ENCODE peak calls at places on chromosomes 1 and 21, in four cellular contexts. A, T, F and P are unnamed samples.

GRCh38 chr1:240936911-240937668 is 325.1 kb upstream of the GREM2 start:
- DNase-seq in A (no peak), T (no peak), F (no peak), P (no peak)

GRCh38 chr1:145892486-145893087 is 6.9 kb upstream of the ANKRD35 start:
- DNase-seq in A (no peak), T (no peak), F (no peak), P (peak; percentile 46)

GRCh38 chr1:201147396-201148015 is 6.8 kb downstream of the TMEM9 start:
- DNase-seq in A (no peak), T (no peak), F (no peak), P (no peak)

GRCh38 chr1:241947355-241947754 is 10.2 kb upstream of the BECN2 start:
- DNase-seq in A (no peak), T (no peak), F (no peak), P (no peak)

GRCh38 chr1:209646558-209646957 is 5.7 kb downstream of the LAMB3 start:
- DNase-seq in A (peak; percentile 52), T (no peak), F (no peak), P (no peak)

GRCh38 chr1:71641903-71642302 is 561.1 kb upstream of the ZRANB2 start:
- DNase-seq in A (no peak), T (no peak), F (no peak), P (no peak)

GRCh38 chr1:85975770-85976386 is 180.7 kb downstream of the COL24A1 start:
- DNase-seq in A (peak; percentile 75), T (no peak), F (peak; percentile 58), P (no peak)

GRCh38 chr21:41361786-41362604 is at the start of gene MX2:
- DNase-seq in A (no peak), T (no peak), F (no peak), P (no peak)

GRCh38 chr1:154726443-154726842 is 118.5 kb upstream of the ADAR start:
- DNase-seq in A (no peak), T (no peak), F (no peak), P (no peak)

GRCh38 chr1:28551381-28551780 is 1.5 kb upstream of the TRNAU1AP start:
- DNase-seq in A (no peak), T (no peak), F (no peak), P (no peak)

GRCh38 chr1:26574690-26575349 is 45.3 kb downstream of the RPS6KA1 start:
- DNase-seq in A (no peak), T (no peak), F (no peak), P (no peak)

GRCh38 chr1:226871047-226871365 is 590 bp downstream of the PSEN2 start:
- DNase-seq in A (no peak), T (no peak), F (no peak), P (no peak)

GRCh38 chr1:174812026-174812425 is 187.7 kb upstream of the CACYBP start:
- DNase-seq in A (no peak), T (no peak), F (no peak), P (no peak)

GRCh38 chr1:98985687-98986086 is 19.0 kb downstream of the PLPPR5 start:
- DNase-seq in A (no peak), T (no peak), F (no peak), P (no peak)

GRCh38 chr1:11057477-11057876 is 2.3 kb downstream of the SRM start:
- DNase-seq in A (no peak), T (no peak), F (no peak), P (no peak)

GRCh38 chr1:5990913-5991783 is 1.1 kb downstream of the NPHP4 start:
- DNase-seq in A (peak; percentile 65), T (peak; percentile 90), F (no peak), P (peak; percentile 79)

GRCh38 chr1:176241385-176242015 is 34.4 kb upstream of the COP1 start:
- DNase-seq in A (no peak), T (no peak), F (no peak), P (no peak)

GRCh38 chr1:100188617-100189016 is 10.6 kb upstream of the LRRC39 start:
- DNase-seq in A (no peak), T (peak; percentile 45), F (no peak), P (no peak)

GRCh38 chr1:208157769-208158168 is 86.4 kb downstream of the PLXNA2 start:
- DNase-seq in A (no peak), T (no peak), F (no peak), P (no peak)

GRCh38 chr1:198663996-198664789 is 25.4 kb downstream of the PTPRC start:
- DNase-seq in A (no peak), T (no peak), F (no peak), P (no peak)
- TF ChIP-seq TEAD4 in A (no peak), T (no peak), F (no peak), P (no peak)

GRCh38 chr1:7265771-7266371 is 480.6 kb downstream of the CAMTA1 start:
- DNase-seq in A (no peak), T (peak; percentile 83), F (peak; percentile 28), P (no peak)
- TF ChIP-seq TEAD4 in A (no peak), T (no peak), F (no peak), P (no peak)

GRCh38 chr1:160432371-160432786 is 32.0 kb downstream of the VANGL2 start:
- DNase-seq in A (no peak), T (no peak), F (no peak), P (no peak)
- TF ChIP-seq TEAD4 in A (no peak), T (no peak), F (no peak), P (no peak)

GRCh38 chr1:203638914-203639313 is 12.3 kb downstream of the ATP2B4 start:
- DNase-seq in A (no peak), T (no peak), F (no peak), P (no peak)

GRCh38 chr1:203636306-203636705 is 9.7 kb downstream of the ATP2B4 start:
- DNase-seq in A (no peak), T (no peak), F (no peak), P (no peak)

GRCh38 chr1:203640117-203640516 is 13.5 kb downstream of the ATP2B4 start:
- DNase-seq in A (no peak), T (no peak), F (no peak), P (no peak)

GRCh38 chr1:203640723-203641523 is 14.3 kb downstream of the ATP2B4 start:
- DNase-seq in A (no peak), T (peak; percentile 74), F (no peak), P (peak; percentile 41)

GRCh38 chr1:203638076-203638475 is 11.4 kb downstream of the ATP2B4 start:
- DNase-seq in A (no peak), T (no peak), F (no peak), P (no peak)
- TF ChIP-seq TEAD4 in A (no peak), T (no peak), F (no peak), P (peak; percentile 25)

DNA sequence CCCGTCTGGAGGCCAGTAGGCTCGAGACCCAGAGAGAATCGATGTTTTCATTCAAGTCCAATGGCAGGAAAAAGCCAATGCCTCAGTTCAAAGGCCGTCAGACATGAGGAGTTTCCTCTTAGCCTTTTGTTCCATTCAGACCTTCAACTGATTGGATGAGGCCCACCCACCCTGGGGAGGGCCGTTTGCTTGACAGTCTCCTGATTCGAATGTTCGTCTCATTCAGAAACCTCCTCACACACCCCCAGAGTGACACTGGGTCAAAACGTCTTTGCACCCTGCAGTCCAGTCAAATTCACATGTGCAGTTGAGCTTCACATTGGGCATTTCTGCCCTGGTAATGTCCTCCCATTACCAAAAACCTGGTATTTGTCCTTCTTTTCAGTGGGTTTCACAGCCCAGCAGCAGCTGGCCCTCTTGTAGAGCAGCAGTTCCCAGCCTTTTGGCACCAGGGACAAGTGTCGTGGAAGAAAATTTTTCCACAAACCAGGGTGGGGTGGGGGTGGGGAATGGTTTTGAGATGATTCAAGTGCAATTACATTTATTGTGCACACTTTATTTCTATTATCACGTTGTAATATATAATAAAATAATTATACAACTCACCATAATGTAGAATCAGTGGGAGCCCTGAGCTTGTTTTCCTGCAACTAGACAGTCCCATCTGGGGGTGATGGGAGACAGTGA is 40.1 kb downstream of the RSPH1 start:
- DNase-seq in A (no peak), T (no peak), F (no peak), P (no peak)
- TF ChIP-seq TEAD4 in A (no peak), T (no peak), F (no peak), P (no peak)

DNA sequence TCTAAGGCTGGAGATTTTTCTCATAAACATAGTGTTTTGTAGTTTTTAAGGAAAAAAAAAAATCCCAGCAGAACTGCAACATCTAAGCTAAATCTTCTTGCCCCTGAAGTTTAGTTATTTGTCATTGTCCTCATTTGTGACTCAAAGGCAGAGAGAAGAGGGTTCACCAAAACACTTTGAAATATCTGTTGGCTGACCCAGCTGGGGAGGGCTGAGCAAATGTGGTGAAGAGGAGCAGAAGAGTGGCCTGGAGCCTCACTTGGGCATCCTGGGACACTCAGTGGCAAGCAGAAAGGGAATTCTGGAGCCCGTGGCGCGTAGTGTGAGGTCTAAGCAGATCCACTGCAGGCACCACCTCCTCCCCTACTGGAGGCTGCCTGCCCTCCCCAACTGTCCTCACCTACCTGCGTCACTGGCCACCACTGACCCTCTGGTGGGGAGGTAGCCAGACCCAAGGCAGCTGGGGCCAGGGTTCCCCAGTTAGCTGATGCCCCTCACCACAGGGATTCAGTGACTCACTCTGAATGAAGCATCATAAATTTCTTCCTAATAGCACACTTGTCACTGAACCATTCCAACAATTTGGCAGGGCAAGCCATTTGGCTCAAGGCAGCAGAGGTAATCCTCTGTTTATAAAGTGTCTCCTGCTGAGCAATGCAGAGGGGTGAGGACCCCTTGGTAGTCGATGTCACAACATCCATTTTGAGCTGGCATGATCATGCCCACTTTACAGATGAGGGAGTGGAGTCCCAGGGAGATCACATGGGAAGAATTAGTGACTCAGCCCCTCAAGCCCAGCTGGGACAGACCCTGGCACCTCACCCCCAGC is 80.2 kb downstream of the NENF start:
- DNase-seq in A (no peak), T (no peak), F (no peak), P (no peak)
- TF ChIP-seq TEAD4 in A (no peak), T (peak; percentile 13), F (no peak), P (no peak)

GRCh38 chr1:113091988-113092602 is 19.1 kb downstream of the LRIG2 start:
- DNase-seq in A (no peak), T (no peak), F (no peak), P (no peak)

GRCh38 chr1:113094506-113094905 is 21.5 kb downstream of the LRIG2 start:
- DNase-seq in A (no peak), T (no peak), F (no peak), P (no peak)

GRCh38 chr1:113090051-113090450 is 17.1 kb downstream of the LRIG2 start:
- DNase-seq in A (no peak), T (no peak), F (no peak), P (no peak)

GRCh38 chr1:113086551-113086950 is 13.6 kb downstream of the LRIG2 start:
- DNase-seq in A (no peak), T (no peak), F (no peak), P (no peak)

GRCh38 chr1:113088972-113089371 is 16.0 kb downstream of the LRIG2 start:
- DNase-seq in A (no peak), T (peak; percentile 34), F (no peak), P (peak; percentile 44)
- TF ChIP-seq TEAD4 in A (no peak), T (no peak), F (no peak), P (no peak)

GRCh38 chr1:55582078-55582477 is 366.9 kb upstream of the USP24 start:
- DNase-seq in A (no peak), T (no peak), F (no peak), P (no peak)
- TF ChIP-seq TEAD4 in A (no peak), T (no peak), F (no peak), P (no peak)